ENCODE peak calls at places on chromosomes 12 and 14, in eight cellular contexts. W, J, B, S, O, H, E and V are unnamed samples.

GRCh38 chr12:29066061-29066588 is 83.0 kb upstream of the FAR2 start:
- DNase-seq in W (peak), J (peak), B (no peak), S (peak), O (no peak), H (no peak), E (peak), V (no peak)

GRCh38 chr14:22190411-22191191 is 398.4 kb downstream of the DAD1 start:
- DNase-seq in W (peak), J (peak), B (no peak), S (no peak), O (no peak), H (no peak), E (no peak), V (peak)

GRCh38 chr12:47721431-47721973 is 3.8 kb downstream of the ENDOU start:
- DNase-seq in W (no peak), J (no peak), B (no peak), S (no peak), O (no peak), H (no peak), E (peak), V (no peak)

GRCh38 chr14:50395448-50395847 is 1.2 kb downstream of the CDKL1 start:
- DNase-seq in W (no peak), J (peak), B (no peak), S (peak), O (no peak), H (no peak), E (peak), V (no peak)

GRCh38 chr12:39010406-39010805 is 105.0 kb upstream of the CPNE8 start:
- DNase-seq in W (no peak), J (no peak), B (no peak), S (no peak), O (no peak), H (no peak), E (no peak), V (no peak)

GRCh38 chr12:57444744-57445143 is 10.2 kb downstream of the INHBC start:
- DNase-seq in W (no peak), J (no peak), B (no peak), S (no peak), O (no peak), H (no peak), E (no peak), V (no peak)

GRCh38 chr12:48510111-48510510 is 15.3 kb upstream of the OR8S1 start:
- DNase-seq in W (no peak), J (no peak), B (no peak), S (no peak), O (no peak), H (no peak), E (no peak), V (no peak)

GRCh38 chr14:102590667-102591099 is 1.8 kb upstream of the RCOR1 start:
- DNase-seq in W (peak), J (peak), B (no peak), S (peak), O (peak), H (no peak), E (no peak), V (no peak)

GRCh38 chr12:110543252-110543959 is 39.7 kb downstream of the PPTC7 start:
- DNase-seq in W (peak), J (peak), B (peak), S (peak), O (no peak), H (peak), E (no peak), V (no peak)

GRCh38 chr14:100538566-100539318 is 48.5 kb downstream of the BEGAIN start:
- DNase-seq in W (no peak), J (no peak), B (no peak), S (peak), O (no peak), H (no peak), E (no peak), V (no peak)

GRCh38 chr14:66076166-66076565 is 410.0 kb upstream of the CCDC196 start:
- DNase-seq in W (no peak), J (no peak), B (no peak), S (no peak), O (no peak), H (no peak), E (peak), V (no peak)

GRCh38 chr14:31476131-31476917 is 11.5 kb downstream of the GPR33 start:
- DNase-seq in W (no peak), J (no peak), B (no peak), S (no peak), O (no peak), H (no peak), E (peak), V (no peak)

GRCh38 chr14:73610692-73611091 is 1.6 kb upstream of the ACOT6 start:
- DNase-seq in W (no peak), J (peak), B (no peak), S (no peak), O (peak), H (no peak), E (no peak), V (no peak)

GRCh38 chr12:124904306-124905098 is 9.9 kb downstream of the UBC start:
- DNase-seq in W (peak), J (peak), B (peak), S (peak), O (no peak), H (no peak), E (peak), V (no peak)

GRCh38 chr12:119740835-119741234 is 72.9 kb downstream of the PRKAB1 start:
- DNase-seq in W (no peak), J (no peak), B (no peak), S (no peak), O (no peak), H (no peak), E (no peak), V (no peak)

GRCh38 chr14:58912799-58913432 is 275.2 kb downstream of the DACT1 start:
- DNase-seq in W (peak), J (peak), B (no peak), S (no peak), O (no peak), H (no peak), E (no peak), V (no peak)

GRCh38 chr12:89350661-89351488 is 1.4 kb downstream of the DUSP6 start:
- DNase-seq in W (no peak), J (no peak), B (no peak), S (no peak), O (peak), H (peak), E (peak), V (no peak)

GRCh38 chr14:60647081-60647836 is 2.0 kb downstream of the SIX1 start:
- DNase-seq in W (peak), J (peak), B (no peak), S (peak), O (peak), H (no peak), E (peak), V (no peak)

GRCh38 chr14:75279153-75279738 is 618 bp downstream of the FOS start:
- DNase-seq in W (no peak), J (no peak), B (no peak), S (peak), O (peak), H (peak), E (peak), V (no peak)

GRCh38 chr14:76918176-76918750 is 92.1 kb downstream of the LRRC74A start:
- DNase-seq in W (no peak), J (no peak), B (no peak), S (peak), O (no peak), H (no peak), E (peak), V (peak)

GRCh38 chr12:30823764-30824163 is 69.0 kb upstream of the CAPRIN2 start:
- DNase-seq in W (no peak), J (no peak), B (no peak), S (no peak), O (no peak), H (no peak), E (no peak), V (no peak)

GRCh38 chr12:31018106-31018890 is 55.4 kb upstream of the DDX11 start:
- DNase-seq in W (no peak), J (no peak), B (no peak), S (no peak), O (no peak), H (no peak), E (no peak), V (no peak)

GRCh38 chr14:35144029-35144428 is 21.7 kb downstream of the PRORP start:
- DNase-seq in W (no peak), J (no peak), B (no peak), S (no peak), O (no peak), H (no peak), E (no peak), V (no peak)

GRCh38 chr14:62691613-62692489 is 353.4 kb downstream of the KCNH5 start:
- DNase-seq in W (peak), J (peak), B (no peak), S (no peak), O (no peak), H (no peak), E (peak), V (peak)

GRCh38 chr14:72126091-72126490 is 193.9 kb downstream of the RGS6 start:
- DNase-seq in W (no peak), J (no peak), B (no peak), S (no peak), O (no peak), H (no peak), E (no peak), V (no peak)

GRCh38 chr14:94581127-94581999 is at the start of gene SERPINA5:
- DNase-seq in W (no peak), J (peak), B (no peak), S (no peak), O (peak), H (no peak), E (peak), V (no peak)

GRCh38 chr12:113234483-113234882 is 13.2 kb downstream of the TPCN1 start:
- DNase-seq in W (no peak), J (no peak), B (no peak), S (no peak), O (no peak), H (no peak), E (no peak), V (no peak)

GRCh38 chr12:83514372-83514771 is 827.7 kb downstream of the TMTC2 start:
- DNase-seq in W (peak), J (peak), B (no peak), S (no peak), O (no peak), H (no peak), E (no peak), V (no peak)

GRCh38 chr14:60482743-60483142 is 3.1 kb downstream of the C14orf39 start:
- DNase-seq in W (peak), J (peak), B (no peak), S (no peak), O (no peak), H (no peak), E (no peak), V (no peak)

GRCh38 chr12:45244561-45245348 is 28.9 kb downstream of the ANO6 start:
- DNase-seq in W (peak), J (no peak), B (no peak), S (no peak), O (no peak), H (no peak), E (peak), V (no peak)

GRCh38 chr12:62260733-62261683 is 804 bp downstream of the USP15 start:
- DNase-seq in W (peak), J (peak), B (no peak), S (peak), O (no peak), H (peak), E (peak), V (no peak)

GRCh38 chr12:102939059-102939458 is 18.4 kb upstream of the ASCL1 start:
- DNase-seq in W (no peak), J (no peak), B (no peak), S (no peak), O (no peak), H (no peak), E (no peak), V (no peak)

GRCh38 chr12:102939670-102940222 is 17.7 kb upstream of the ASCL1 start:
- DNase-seq in W (no peak), J (no peak), B (no peak), S (no peak), O (no peak), H (no peak), E (no peak), V (no peak)
- TF ChIP-seq CTCF in W (no peak), J (no peak), B (no peak), S (no peak), O (no peak), H (no peak), E (no peak), V (no peak)

GRCh38 chr12:52362118-52362726 is 5.1 kb downstream of the KRT85 start:
- DNase-seq in W (no peak), J (no peak), B (no peak), S (no peak), O (peak), H (no peak), E (no peak), V (no peak)
- TF ChIP-seq CTCF in W (peak), J (peak), B (no peak), S (no peak), O (peak), H (peak), E (no peak), V (peak)

GRCh38 chr14:87066221-87066817 is 926.7 kb downstream of the GALC start:
- DNase-seq in W (peak), J (peak), B (no peak), S (no peak), O (no peak), H (no peak), E (peak), V (no peak)
- TF ChIP-seq CTCF in W (peak), J (peak), B (no peak), S (no peak), O (no peak), H (no peak), E (peak), V (peak)

DNA sequence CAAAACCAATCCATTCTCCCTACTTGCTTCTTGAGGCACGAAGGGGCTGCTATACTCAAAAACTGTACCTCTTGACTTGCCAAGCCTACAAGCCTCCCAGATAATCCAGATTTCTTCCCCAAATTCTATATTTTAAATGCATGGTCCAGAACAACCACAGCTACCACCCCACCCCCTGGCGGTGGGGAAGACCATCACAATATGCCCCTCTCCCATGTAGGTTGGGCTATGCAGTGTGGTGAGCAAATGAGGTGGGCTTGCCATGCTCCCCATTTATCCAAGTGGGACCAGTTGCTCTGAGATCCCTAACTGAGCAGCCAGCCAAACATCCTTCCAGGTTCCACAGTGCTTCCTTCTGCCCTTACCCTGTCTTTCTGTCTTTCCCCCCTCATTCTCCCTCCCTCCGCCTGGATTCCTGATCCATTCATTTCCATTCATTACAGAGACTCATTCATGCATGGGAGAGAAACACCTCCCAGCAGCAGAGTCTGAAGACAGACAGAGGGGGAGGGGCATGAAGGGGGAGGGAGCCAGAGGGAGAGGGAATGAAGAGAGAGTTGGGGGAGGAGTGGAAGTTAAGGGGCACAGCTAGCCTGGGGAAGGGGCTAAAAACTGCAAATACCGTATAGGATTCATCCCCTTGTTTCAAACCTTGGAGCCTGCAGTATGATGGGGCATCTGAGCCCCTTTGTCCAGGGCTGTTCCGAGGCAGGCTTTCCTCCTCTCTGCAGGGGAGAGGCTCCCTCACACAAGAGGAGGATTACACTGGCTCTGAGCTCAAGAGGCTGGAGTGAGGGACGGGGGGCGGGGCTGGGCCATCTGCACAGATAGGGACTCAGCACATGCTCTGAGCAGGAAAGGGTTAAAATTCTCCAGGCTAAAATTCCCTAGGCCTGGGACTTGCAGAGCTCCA is 4.4 kb downstream of the ZNF219 start:
- DNase-seq in W (no peak), J (no peak), B (no peak), S (no peak), O (peak), H (no peak), E (no peak), V (no peak)
- TF ChIP-seq CTCF in W (no peak), J (no peak), B (no peak), S (no peak), O (peak), H (no peak), E (peak), V (peak)

GRCh38 chr14:92575061-92575772 is 61.6 kb downstream of the RIN3 start:
- DNase-seq in W (no peak), J (no peak), B (no peak), S (no peak), O (no peak), H (no peak), E (no peak), V (no peak)
- TF ChIP-seq CTCF in W (no peak), J (no peak), B (no peak), S (no peak), O (no peak), H (no peak), E (no peak), V (no peak)

DNA sequence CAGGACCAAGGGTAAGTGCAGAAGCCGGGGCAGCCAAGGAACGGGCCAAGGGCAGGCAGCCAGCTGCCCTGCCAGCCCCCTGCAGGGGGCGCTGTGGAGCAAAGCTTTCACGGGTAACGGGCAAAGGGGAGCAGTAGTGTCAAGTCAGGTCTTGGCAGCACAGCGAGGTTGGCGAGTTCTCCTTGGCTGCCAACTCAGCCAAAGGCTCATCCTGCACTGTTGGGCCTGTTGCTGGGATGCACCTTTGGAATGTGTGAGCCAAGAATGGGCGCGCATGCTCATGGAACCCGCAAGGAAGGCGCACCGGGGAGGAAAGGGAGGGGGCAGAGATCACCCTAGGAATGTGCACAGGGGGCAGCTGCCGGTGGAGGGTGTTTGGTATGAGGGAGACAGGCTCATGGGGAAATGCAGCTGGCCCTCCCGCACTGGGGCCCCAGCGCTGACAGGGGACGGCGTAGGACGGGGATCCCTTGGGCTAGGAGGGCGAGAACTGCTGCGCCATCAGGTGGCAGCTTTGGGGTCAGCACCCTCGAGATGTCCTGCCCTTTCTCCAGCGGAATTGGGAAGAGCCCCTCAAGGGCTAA is 138.0 kb downstream of the ASCL4 start:
- DNase-seq in W (peak), J (peak), B (no peak), S (no peak), O (peak), H (peak), E (peak), V (no peak)
- TF ChIP-seq CTCF in W (peak), J (peak), B (no peak), S (peak), O (peak), H (peak), E (peak), V (peak)

DNA sequence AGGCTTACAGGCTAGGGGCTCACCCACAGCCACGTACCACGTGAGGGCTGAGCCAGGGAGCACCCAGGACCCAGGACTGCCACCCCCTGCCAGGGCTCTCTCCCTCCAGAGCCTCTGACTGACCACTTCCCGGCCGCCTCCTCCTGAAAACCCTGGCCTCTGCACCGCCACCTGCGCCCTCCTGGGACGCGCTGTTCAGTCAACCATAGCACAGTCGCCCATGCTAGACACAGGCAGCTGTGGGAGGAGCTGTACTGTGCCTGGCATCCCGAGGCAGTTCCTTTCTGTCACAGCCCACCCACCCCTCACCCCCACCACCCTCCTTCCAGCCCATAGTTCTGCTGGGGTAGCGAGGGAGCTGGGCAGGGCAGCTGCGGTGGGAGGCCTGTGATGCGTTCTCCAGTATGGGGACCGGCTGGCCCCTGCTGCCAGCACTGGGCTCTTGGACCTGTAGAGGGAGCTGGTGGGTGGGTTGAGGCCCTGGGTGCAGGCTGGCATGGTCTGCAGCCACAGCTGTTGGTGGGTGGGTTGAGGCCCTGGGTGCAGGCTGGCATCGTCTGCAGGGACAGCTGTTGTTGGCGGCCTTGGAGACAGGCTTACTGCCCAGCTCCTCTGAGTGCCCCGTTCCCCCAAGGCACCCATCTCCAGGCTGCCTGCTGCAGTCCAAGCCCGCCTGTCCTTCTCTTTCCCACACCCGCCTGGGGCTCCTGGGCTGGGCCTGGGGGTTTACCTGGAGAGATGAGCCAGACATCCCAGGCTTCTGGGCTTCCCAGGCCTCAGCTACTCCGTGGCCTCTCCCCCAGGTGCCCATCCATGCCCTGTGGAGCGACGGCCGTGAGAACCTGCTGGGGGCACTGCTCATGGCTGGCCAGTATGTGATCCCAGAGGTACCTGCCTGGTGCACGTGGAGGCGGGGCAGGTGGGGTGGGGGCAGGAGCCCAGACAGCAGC is 11.5 kb downstream of the ASPG start:
- DNase-seq in W (no peak), J (peak), B (no peak), S (no peak), O (peak), H (no peak), E (no peak), V (no peak)
- TF ChIP-seq CTCF in W (peak), J (peak), B (no peak), S (no peak), O (no peak), H (no peak), E (no peak), V (no peak)

GRCh38 chr12:2284321-2284813 is 231.6 kb downstream of the CACNA1C start:
- DNase-seq in W (no peak), J (no peak), B (no peak), S (peak), O (no peak), H (no peak), E (peak), V (peak)

GRCh38 chr12:2283910-2284309 is 231.1 kb downstream of the CACNA1C start:
- DNase-seq in W (no peak), J (no peak), B (no peak), S (peak), O (no peak), H (no peak), E (peak), V (no peak)

GRCh38 chr12:2283480-2283879 is 230.7 kb downstream of the CACNA1C start:
- DNase-seq in W (no peak), J (no peak), B (no peak), S (peak), O (no peak), H (no peak), E (no peak), V (no peak)

GRCh38 chr12:2281446-2281845 is 228.7 kb downstream of the CACNA1C start:
- DNase-seq in W (no peak), J (no peak), B (no peak), S (no peak), O (no peak), H (no peak), E (no peak), V (no peak)

DNA sequence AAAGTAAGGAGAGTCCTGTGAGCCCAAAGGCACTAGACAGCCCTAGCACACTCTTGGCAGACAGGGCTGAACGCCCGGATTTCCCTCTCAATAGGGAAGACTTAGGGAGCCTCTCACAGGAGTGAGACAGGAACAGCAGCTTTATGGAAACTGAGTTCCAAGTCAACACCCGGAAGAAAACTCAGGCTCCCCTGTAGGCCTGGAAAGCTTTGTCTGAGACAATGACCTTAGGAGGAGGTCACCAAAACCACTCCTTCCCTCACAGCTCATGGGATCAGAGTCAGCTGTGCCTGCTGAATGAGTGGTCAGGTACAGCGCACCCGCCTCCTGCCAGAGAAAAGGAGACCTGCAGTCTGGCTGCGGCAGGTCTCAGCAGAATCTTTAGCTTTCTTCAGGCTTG is 229.5 kb downstream of the CACNA1C start:
- DNase-seq in W (no peak), J (no peak), B (no peak), S (no peak), O (peak), H (no peak), E (no peak), V (no peak)
- TF ChIP-seq CTCF in W (no peak), J (no peak), B (no peak), S (no peak), O (no peak), H (no peak), E (peak), V (no peak)